ENCODE peak calls at places on chromosomes 7 and 10, in six cellular contexts. One of them, this sample, is unnamed. For H3K4me1, the result is how much of the 10 kb centered on the place peaks cover.

GRCh38 chr7:120550494-120551048 is 277.6 kb downstream of the KCND2 start:
- DNase-seq in psoas muscle: no peak
- DNase-seq in PC-9: no peak
- DNase-seq in gastrocnemius medialis: no peak
- DNase-seq in ovary: no peak
- DNase-seq in OCI-LY7: no peak
- DNase-seq in this sample: no peak

GRCh38 chr10:97898429-97898828 is 48.8 kb downstream of the GOLGA7B start:
- DNase-seq in gastrocnemius medialis: no peak
- DNase-seq in OCI-LY7: no peak
- DNase-seq in psoas muscle: no peak
- DNase-seq in PC-9: no peak
- DNase-seq in ovary: no peak
- DNase-seq in this sample: peak

GRCh38 chr10:70381491-70382421 is 669 bp downstream of the LRRC20 start:
- DNase-seq in ovary: peak
- DNase-seq in OCI-LY7: peak
- DNase-seq in PC-9: no peak
- DNase-seq in gastrocnemius medialis: peak
- DNase-seq in psoas muscle: peak
- DNase-seq in this sample: peak

GRCh38 chr10:6279540-6280267 is 77.0 kb downstream of the PFKFB3 start:
- DNase-seq in psoas muscle: no peak
- DNase-seq in PC-9: peak
- DNase-seq in ovary: no peak
- DNase-seq in gastrocnemius medialis: no peak
- DNase-seq in OCI-LY7: no peak
- DNase-seq in this sample: peak

GRCh38 chr7:103915958-103916357 is 73.5 kb downstream of the RELN start:
- DNase-seq in psoas muscle: no peak
- DNase-seq in PC-9: no peak
- DNase-seq in gastrocnemius medialis: no peak
- DNase-seq in ovary: no peak
- DNase-seq in OCI-LY7: no peak
- DNase-seq in this sample: no peak

GRCh38 chr7:77570330-77571011 is 33.4 kb downstream of the PTPN12 start:
- DNase-seq in psoas muscle: no peak
- DNase-seq in ovary: no peak
- DNase-seq in gastrocnemius medialis: no peak
- DNase-seq in PC-9: no peak
- DNase-seq in OCI-LY7: no peak
- DNase-seq in this sample: no peak

GRCh38 chr10:131172433-131172832 is 139.1 kb downstream of the TCERG1L start:
- DNase-seq in psoas muscle: no peak
- DNase-seq in ovary: no peak
- DNase-seq in gastrocnemius medialis: no peak
- DNase-seq in OCI-LY7: no peak
- DNase-seq in PC-9: no peak
- DNase-seq in this sample: no peak

GRCh38 chr10:13684813-13685511 is 98.2 kb downstream of the PRPF18 start:
- DNase-seq in OCI-LY7: no peak
- DNase-seq in ovary: no peak
- DNase-seq in psoas muscle: no peak
- DNase-seq in PC-9: no peak
- DNase-seq in gastrocnemius medialis: no peak
- DNase-seq in this sample: no peak

GRCh38 chr10:34405611-34406462 is 409.3 kb downstream of the PARD3 start:
- DNase-seq in gastrocnemius medialis: no peak
- DNase-seq in OCI-LY7: no peak
- DNase-seq in PC-9: peak
- DNase-seq in ovary: no peak
- DNase-seq in psoas muscle: no peak
- DNase-seq in this sample: no peak

GRCh38 chr10:93379366-93380042 is 102.6 kb downstream of the MYOF start:
- DNase-seq in PC-9: no peak
- DNase-seq in OCI-LY7: no peak
- DNase-seq in psoas muscle: no peak
- DNase-seq in ovary: no peak
- DNase-seq in gastrocnemius medialis: no peak
- DNase-seq in this sample: no peak

GRCh38 chr7:43942997-43943701 is 16.9 kb downstream of the UBE2D4 start:
- DNase-seq in gastrocnemius medialis: no peak
- DNase-seq in PC-9: peak
- DNase-seq in psoas muscle: no peak
- DNase-seq in ovary: no peak
- DNase-seq in OCI-LY7: no peak
- DNase-seq in this sample: no peak

GRCh38 chr7:124702385-124702784 is 63.2 kb downstream of the GPR37 start:
- DNase-seq in ovary: no peak
- DNase-seq in PC-9: no peak
- DNase-seq in OCI-LY7: no peak
- DNase-seq in gastrocnemius medialis: no peak
- DNase-seq in psoas muscle: no peak
- DNase-seq in this sample: no peak

GRCh38 chr7:50293509-50294179 is 10.9 kb upstream of the IKZF1 start:
- DNase-seq in PC-9: no peak
- DNase-seq in ovary: no peak
- DNase-seq in OCI-LY7: no peak
- DNase-seq in psoas muscle: no peak
- DNase-seq in gastrocnemius medialis: no peak
- DNase-seq in this sample: no peak

GRCh38 chr10:3472705-3473078 is 300.1 kb upstream of the PITRM1 start:
- DNase-seq in psoas muscle: no peak
- DNase-seq in OCI-LY7: no peak
- DNase-seq in gastrocnemius medialis: no peak
- DNase-seq in PC-9: peak
- DNase-seq in ovary: no peak
- DNase-seq in this sample: no peak

GRCh38 chr7:107528461-107528860 is 35.3 kb downstream of the COG5 start:
- DNase-seq in OCI-LY7: no peak
- DNase-seq in psoas muscle: no peak
- DNase-seq in gastrocnemius medialis: no peak
- DNase-seq in ovary: no peak
- DNase-seq in PC-9: peak
- DNase-seq in this sample: no peak

GRCh38 chr7:87599336-87599735 is 1.3 kb downstream of the ABCB1 start:
- DNase-seq in gastrocnemius medialis: no peak
- DNase-seq in ovary: no peak
- DNase-seq in psoas muscle: no peak
- DNase-seq in PC-9: no peak
- DNase-seq in OCI-LY7: peak
- DNase-seq in this sample: no peak

GRCh38 chr10:123287594-123288247 is 133.5 kb downstream of the BUB3 start:
- DNase-seq in gastrocnemius medialis: no peak
- DNase-seq in PC-9: peak
- DNase-seq in ovary: no peak
- DNase-seq in psoas muscle: no peak
- DNase-seq in OCI-LY7: no peak
- DNase-seq in this sample: no peak

GRCh38 chr7:121450631-121451030 is 54.5 kb upstream of the FAM3C start:
- DNase-seq in gastrocnemius medialis: no peak
- DNase-seq in ovary: no peak
- DNase-seq in PC-9: no peak
- DNase-seq in OCI-LY7: no peak
- DNase-seq in psoas muscle: no peak
- DNase-seq in this sample: no peak

GRCh38 chr7:37141742-37142141 is 306.9 kb downstream of the ELMO1 start:
- DNase-seq in PC-9: no peak
- DNase-seq in gastrocnemius medialis: no peak
- DNase-seq in ovary: no peak
- DNase-seq in OCI-LY7: no peak
- DNase-seq in psoas muscle: no peak
- DNase-seq in this sample: no peak

GRCh38 chr7:81120803-81121202 is 202.0 kb upstream of the SEMA3C start:
- DNase-seq in psoas muscle: no peak
- DNase-seq in ovary: no peak
- DNase-seq in OCI-LY7: no peak
- DNase-seq in gastrocnemius medialis: no peak
- DNase-seq in PC-9: no peak
- DNase-seq in this sample: no peak

GRCh38 chr10:87842220-87842641 is 21.1 kb downstream of the KLLN start:
- DNase-seq in ovary: no peak
- DNase-seq in OCI-LY7: no peak
- DNase-seq in PC-9: peak
- DNase-seq in psoas muscle: no peak
- DNase-seq in gastrocnemius medialis: no peak
- DNase-seq in this sample: no peak

GRCh38 chr7:54477083-54477482 is 65.1 kb upstream of the VSTM2A start:
- DNase-seq in OCI-LY7: peak
- DNase-seq in psoas muscle: no peak
- DNase-seq in ovary: no peak
- DNase-seq in gastrocnemius medialis: no peak
- DNase-seq in PC-9: no peak
- DNase-seq in this sample: no peak

GRCh38 chr7:157984914-157985163 is 602.8 kb downstream of the PTPRN2 start:
- DNase-seq in psoas muscle: no peak
- DNase-seq in PC-9: no peak
- DNase-seq in gastrocnemius medialis: no peak
- DNase-seq in OCI-LY7: no peak
- DNase-seq in ovary: no peak
- DNase-seq in this sample: no peak

GRCh38 chr10:72323108-72323932 is 31.4 kb downstream of the DNAJB12 start:
- DNase-seq in gastrocnemius medialis: no peak
- DNase-seq in ovary: no peak
- DNase-seq in PC-9: no peak
- DNase-seq in psoas muscle: no peak
- DNase-seq in OCI-LY7: no peak
- DNase-seq in this sample: no peak

GRCh38 chr7:111510062-111510461 is 52.2 kb downstream of the IMMP2L start:
- DNase-seq in ovary: no peak
- DNase-seq in gastrocnemius medialis: no peak
- DNase-seq in psoas muscle: no peak
- DNase-seq in PC-9: no peak
- DNase-seq in OCI-LY7: no peak
- DNase-seq in this sample: no peak

GRCh38 chr7:97470726-97471125 is 261.2 kb upstream of the TAC1 start:
- DNase-seq in ovary: no peak
- DNase-seq in OCI-LY7: no peak
- DNase-seq in PC-9: no peak
- DNase-seq in psoas muscle: no peak
- DNase-seq in gastrocnemius medialis: no peak
- DNase-seq in this sample: no peak

GRCh38 chr10:54650547-54650946 is 150.5 kb downstream of the PCDH15 start:
- DNase-seq in gastrocnemius medialis: no peak
- DNase-seq in PC-9: no peak
- DNase-seq in ovary: no peak
- DNase-seq in psoas muscle: no peak
- DNase-seq in OCI-LY7: no peak
- DNase-seq in this sample: no peak

GRCh38 chr7:154532771-154533170 is 470.2 kb downstream of the PAXIP1 start:
- DNase-seq in OCI-LY7: no peak
- DNase-seq in PC-9: peak
- DNase-seq in psoas muscle: no peak
- DNase-seq in gastrocnemius medialis: no peak
- DNase-seq in ovary: no peak
- DNase-seq in this sample: no peak

DNA sequence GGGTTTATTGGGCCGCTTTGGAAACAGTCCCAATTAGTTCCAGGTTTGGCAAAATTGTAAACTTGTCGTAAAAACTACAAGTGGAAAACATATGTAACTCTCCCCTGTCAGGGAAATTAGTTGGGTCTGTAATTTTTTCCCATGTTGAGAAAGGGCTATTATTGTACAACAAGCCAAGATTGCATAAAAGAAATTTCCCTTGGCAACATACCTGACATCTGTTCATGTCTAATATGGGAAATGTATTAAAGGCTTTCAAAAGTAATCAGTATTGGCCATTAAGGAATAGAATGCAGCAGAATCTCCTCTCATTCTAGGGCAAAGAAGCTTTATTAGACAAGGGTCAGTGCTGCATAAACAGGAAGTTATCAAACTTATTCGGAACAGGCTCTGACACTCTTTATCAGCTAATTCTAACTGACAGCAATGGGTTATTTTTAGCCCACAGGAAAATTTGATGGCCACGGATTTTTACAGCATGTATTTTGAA is 158.0 kb downstream of the ARID5B start:
- DNase-seq in PC-9: no peak
- DNase-seq in gastrocnemius medialis: no peak
- DNase-seq in ovary: no peak
- DNase-seq in OCI-LY7: no peak
- DNase-seq in psoas muscle: no peak
- DNase-seq in this sample: no peak
- H3K4me1 ChIP-seq in PC-9: under half
- H3K4me1 ChIP-seq in gastrocnemius medialis: half or more
- H3K4me1 ChIP-seq in ovary: under half
- H3K4me1 ChIP-seq in OCI-LY7: under half
- H3K4me1 ChIP-seq in psoas muscle: half or more
- H3K4me1 ChIP-seq in this sample: under half

GRCh38 chr7:42156541-42156865 is 80.5 kb downstream of the GLI3 start:
- DNase-seq in ovary: no peak
- DNase-seq in OCI-LY7: no peak
- DNase-seq in psoas muscle: no peak
- DNase-seq in PC-9: no peak
- DNase-seq in gastrocnemius medialis: no peak
- DNase-seq in this sample: no peak
- H3K27ac ChIP-seq in ovary: no peak
- H3K27ac ChIP-seq in OCI-LY7: no peak
- H3K27ac ChIP-seq in psoas muscle: no peak
- H3K27ac ChIP-seq in PC-9: no peak
- H3K27ac ChIP-seq in gastrocnemius medialis: no peak
- H3K27ac ChIP-seq in this sample: no peak

DNA sequence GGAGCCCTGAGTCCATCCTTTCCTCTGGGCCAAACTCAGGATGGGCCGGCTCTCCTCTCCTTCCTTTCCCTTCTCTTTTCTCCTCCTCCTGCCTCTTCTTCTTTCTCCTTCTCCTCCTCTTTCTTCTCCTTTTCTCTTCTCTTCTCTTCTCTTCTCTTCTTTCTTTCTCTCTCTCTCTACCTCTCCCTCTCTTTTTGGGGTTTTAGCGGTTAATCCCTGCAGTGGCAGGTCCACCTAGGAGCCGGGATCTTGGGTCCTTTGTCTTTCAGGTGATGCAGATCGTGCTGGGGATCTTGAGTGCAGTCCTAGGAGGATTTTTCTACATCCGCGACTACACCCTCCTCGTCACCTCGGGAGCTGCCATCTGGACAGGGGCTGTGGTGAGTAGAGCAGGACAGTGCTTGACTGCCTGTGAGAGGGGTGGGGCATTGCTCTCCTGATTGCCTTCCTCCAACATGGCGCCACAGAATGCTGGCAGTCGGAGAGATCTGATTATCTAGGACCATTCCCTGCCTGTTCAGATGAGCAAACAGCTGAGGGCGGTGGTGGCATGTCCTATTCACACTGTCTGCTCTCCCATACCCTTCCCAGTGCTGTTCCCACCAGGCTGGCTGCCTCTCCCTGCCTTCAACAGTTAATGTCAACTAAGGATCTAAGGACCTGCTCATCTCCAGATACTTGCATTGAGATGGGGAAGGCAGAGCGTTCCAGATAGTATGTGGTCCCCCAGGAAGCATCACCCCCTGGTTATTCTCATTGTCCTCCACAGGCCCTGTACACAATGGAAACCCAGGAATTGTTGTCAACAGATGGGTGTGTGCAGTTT is 1.6 kb downstream of the TMEM176A start:
- DNase-seq in OCI-LY7: no peak
- DNase-seq in PC-9: no peak
- DNase-seq in psoas muscle: no peak
- DNase-seq in gastrocnemius medialis: no peak
- DNase-seq in ovary: no peak
- DNase-seq in this sample: no peak
- H3K4me3 ChIP-seq in OCI-LY7: no peak
- H3K4me3 ChIP-seq in PC-9: no peak
- H3K4me3 ChIP-seq in psoas muscle: no peak
- H3K4me3 ChIP-seq in gastrocnemius medialis: no peak
- H3K4me3 ChIP-seq in ovary: no peak
- H3K4me3 ChIP-seq in this sample: no peak

GRCh38 chr7:106063039-106063438 is 49.1 kb downstream of the SYPL1 start:
- DNase-seq in gastrocnemius medialis: no peak
- DNase-seq in psoas muscle: no peak
- DNase-seq in ovary: no peak
- DNase-seq in PC-9: no peak
- DNase-seq in OCI-LY7: no peak
- DNase-seq in this sample: no peak
- H3K4me1 ChIP-seq in gastrocnemius medialis: under half
- H3K4me1 ChIP-seq in psoas muscle: under half
- H3K4me1 ChIP-seq in ovary: under half
- H3K4me1 ChIP-seq in PC-9: half or more
- H3K4me1 ChIP-seq in OCI-LY7: half or more
- H3K4me1 ChIP-seq in this sample: under half